ENCODE peak calls at places on chromosomes 5 and 9, in eight cellular contexts. Z is mesothelial cell of epicardium, Y is AG10803, X is OCI-LY7, Q is mammary epithelial cell, N is PC-9, U is endothelial cell of umbilical vein, P is heart right ventricle. T is an unnamed sample.

GRCh38 chr5:150263801-150264621 is 25.6 kb downstream of the CAMK2A start:
- DNase-seq in X (no peak), P (no peak), Z (no peak), Q (peak), Y (peak), N (peak), U (peak), T (peak)

GRCh38 chr9:125302241-125302640 is 40.6 kb downstream of the GAPVD1 start:
- DNase-seq in U (no peak), Q (no peak), Y (no peak), P (no peak), Z (no peak), N (no peak), X (no peak), T (no peak)

GRCh38 chr5:64789457-64789856 is 20.7 kb downstream of the CWC27 start:
- DNase-seq in Y (peak), Q (peak), Z (no peak), N (no peak), P (no peak), X (no peak), U (no peak), T (peak)

GRCh38 chr5:141805874-141806273 is 72.3 kb downstream of the PCDH1 start:
- DNase-seq in Q (no peak), Z (no peak), N (no peak), P (peak), X (no peak), U (peak), Y (no peak), T (no peak)

GRCh38 chr5:94715843-94716242 is 97.4 kb downstream of the SLF1 start:
- DNase-seq in X (no peak), Z (no peak), U (no peak), Q (no peak), N (no peak), Y (no peak), P (peak), T (no peak)

GRCh38 chr5:151675225-151675955 is 11.3 kb downstream of the SPARC start:
- DNase-seq in N (no peak), Q (no peak), Y (peak), P (no peak), Z (no peak), X (no peak), U (peak), T (no peak)

GRCh38 chr9:114691046-114691955 is 9.3 kb upstream of the TEX48 start:
- DNase-seq in Q (peak), N (peak), Z (no peak), U (peak), Y (peak), X (no peak), P (no peak), T (peak)

GRCh38 chr9:115154969-115155534 is 37.1 kb upstream of the TNC start:
- DNase-seq in X (no peak), N (no peak), Y (no peak), P (no peak), Z (no peak), Q (no peak), U (no peak), T (no peak)

GRCh38 chr5:124102491-124102890 is 590.5 kb downstream of the CSNK1G3 start:
- DNase-seq in N (no peak), X (no peak), Y (no peak), U (peak), P (no peak), Q (no peak), Z (no peak), T (no peak)

GRCh38 chr9:127897194-127897692 is 2.2 kb downstream of the ST6GALNAC6 start:
- DNase-seq in Y (peak), Q (no peak), Z (peak), P (peak), N (no peak), X (peak), U (peak), T (peak)

GRCh38 chr5:95959964-95960801 is 1.5 kb downstream of the ELL2 start:
- DNase-seq in Y (peak), Z (peak), N (no peak), U (peak), Q (peak), X (no peak), P (peak), T (no peak)

GRCh38 chr5:102857090-102857818 is 102.1 kb downstream of the PAM start:
- DNase-seq in N (no peak), U (no peak), X (no peak), Y (peak), Z (no peak), P (no peak), Q (no peak), T (peak)

GRCh38 chr5:35185518-35185917 is 44.8 kb downstream of the PRLR start:
- DNase-seq in Z (no peak), Y (no peak), N (no peak), X (no peak), P (no peak), Q (no peak), U (no peak), T (no peak)

GRCh38 chr9:16626577-16627130 is 243.8 kb downstream of the BNC2 start:
- DNase-seq in X (no peak), Z (no peak), U (peak), N (peak), P (peak), Y (peak), Q (no peak), T (peak)

GRCh38 chr9:120383999-120384924 is 195.7 kb downstream of the CDK5RAP2 start:
- DNase-seq in Y (peak), Z (no peak), P (no peak), Q (no peak), U (peak), X (no peak), N (no peak), T (no peak)

GRCh38 chr5:38766151-38766550 is 79.7 kb upstream of the OSMR start:
- DNase-seq in U (no peak), X (no peak), N (no peak), Z (no peak), Y (no peak), Q (no peak), P (no peak), T (no peak)

GRCh38 chr5:137753227-137753985 is 757 bp downstream of the HNRNPA0 start:
- DNase-seq in X (peak), Q (no peak), Y (no peak), P (peak), N (no peak), U (no peak), Z (peak), T (no peak)

GRCh38 chr9:112369817-112370216 is 10.1 kb upstream of the HSDL2 start:
- DNase-seq in Z (no peak), Q (no peak), Y (no peak), P (no peak), X (no peak), U (no peak), N (no peak), T (no peak)

GRCh38 chr5:156534086-156534485 is 207.1 kb downstream of the SGCD start:
- DNase-seq in U (no peak), Q (no peak), N (no peak), Z (no peak), P (no peak), Y (peak), X (no peak), T (no peak)

GRCh38 chr5:159452480-159453167 is 122.3 kb upstream of the IL12B start:
- DNase-seq in Y (no peak), Q (no peak), P (no peak), U (no peak), N (no peak), Z (no peak), X (no peak), T (no peak)

GRCh38 chr5:169126376-169127043 is 174.4 kb downstream of the SLIT3 start:
- DNase-seq in P (no peak), U (no peak), Y (peak), N (no peak), X (no peak), Z (no peak), Q (peak), T (peak)

GRCh38 chr9:109775516-109775915 is 4.5 kb upstream of the PALM2AKAP2 start:
- DNase-seq in Z (no peak), N (no peak), Q (peak), X (no peak), U (no peak), P (no peak), Y (peak), T (peak)

GRCh38 chr5:145847499-145848497 is 12.7 kb upstream of the PRELID2 start:
- DNase-seq in Q (peak), U (no peak), P (no peak), X (no peak), N (peak), Y (peak), Z (no peak), T (peak)

GRCh38 chr5:172788771-172789686 is 18.0 kb upstream of the DUSP1 start:
- DNase-seq in Y (no peak), Z (no peak), N (no peak), Q (no peak), X (no peak), P (peak), U (no peak), T (no peak)

GRCh38 chr5:168683247-168683926 is 104.2 kb upstream of the PANK3 start:
- DNase-seq in X (no peak), N (no peak), P (no peak), U (no peak), Y (no peak), Q (no peak), Z (no peak), T (no peak)

GRCh38 chr9:93072383-93072795 is 13.9 kb downstream of the SUSD3 start:
- DNase-seq in P (no peak), Y (peak), Z (peak), Q (no peak), X (no peak), N (no peak), U (no peak), T (no peak)

GRCh38 chr5:72510610-72511121 is 3.5 kb upstream of the ZNF366 start:
- DNase-seq in Q (no peak), P (no peak), N (no peak), X (no peak), Z (no peak), Y (peak), U (peak), T (peak)

GRCh38 chr9:106035810-106036209 is 341.5 kb downstream of the TMEM38B start:
- DNase-seq in U (no peak), Q (no peak), Y (no peak), Z (no peak), X (no peak), N (no peak), P (no peak), T (no peak)

GRCh38 chr5:155460501-155460931 is 447.0 kb downstream of the KIF4B start:
- DNase-seq in Y (no peak), N (no peak), P (no peak), Z (no peak), X (no peak), Q (no peak), U (no peak), T (no peak)

GRCh38 chr5:116289276-116289675 is 204.5 kb downstream of the COMMD10 start:
- DNase-seq in Q (no peak), N (no peak), Y (no peak), Z (no peak), P (no peak), U (no peak), X (no peak), T (no peak)
- TF ChIP-seq CTCF in Q (no peak), N (peak), Y (no peak), Z (no peak), P (no peak), U (no peak), X (peak), T (peak)

GRCh38 chr9:38025166-38025565 is 43.9 kb downstream of the SHB start:
- DNase-seq in N (no peak), Y (no peak), Z (no peak), Q (no peak), X (no peak), U (peak), P (no peak), T (no peak)
- TF ChIP-seq CTCF in N (no peak), Y (no peak), Z (no peak), Q (no peak), X (no peak), U (peak), P (no peak), T (no peak)

DNA sequence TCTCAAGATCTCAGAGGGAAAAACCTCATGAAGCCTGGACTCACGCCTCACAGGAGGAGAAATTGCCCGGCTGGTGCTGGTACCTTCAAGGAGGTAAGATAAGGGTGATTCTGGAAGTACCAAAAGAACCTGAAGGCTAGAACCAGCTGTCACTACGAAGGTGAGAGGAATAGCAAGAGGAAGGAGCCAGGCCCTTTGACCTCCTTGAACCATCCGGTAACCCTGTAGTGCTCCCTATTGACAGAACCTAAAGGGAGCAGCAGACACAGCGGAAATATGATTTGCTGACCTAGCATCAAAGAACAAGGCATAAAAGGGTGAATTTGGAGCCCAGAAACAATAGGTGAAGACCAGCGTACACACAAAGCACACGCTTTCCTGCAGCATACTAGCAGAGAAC is 92.2 kb downstream of the DOCK8 start:
- DNase-seq in Z (no peak), X (peak), Y (no peak), N (no peak), U (no peak), Q (no peak), P (no peak), T (no peak)
- TF ChIP-seq CTCF in Z (no peak), X (peak), Y (no peak), N (peak), U (no peak), Q (peak), P (no peak), T (no peak)

GRCh38 chr9:69089491-69089890 is 53.9 kb downstream of the FXN start:
- DNase-seq in P (no peak), X (no peak), Q (no peak), N (no peak), U (no peak), Z (no peak), Y (no peak), T (no peak)
- TF ChIP-seq CTCF in P (no peak), X (no peak), Q (no peak), N (no peak), U (no peak), Z (no peak), Y (no peak), T (no peak)

DNA sequence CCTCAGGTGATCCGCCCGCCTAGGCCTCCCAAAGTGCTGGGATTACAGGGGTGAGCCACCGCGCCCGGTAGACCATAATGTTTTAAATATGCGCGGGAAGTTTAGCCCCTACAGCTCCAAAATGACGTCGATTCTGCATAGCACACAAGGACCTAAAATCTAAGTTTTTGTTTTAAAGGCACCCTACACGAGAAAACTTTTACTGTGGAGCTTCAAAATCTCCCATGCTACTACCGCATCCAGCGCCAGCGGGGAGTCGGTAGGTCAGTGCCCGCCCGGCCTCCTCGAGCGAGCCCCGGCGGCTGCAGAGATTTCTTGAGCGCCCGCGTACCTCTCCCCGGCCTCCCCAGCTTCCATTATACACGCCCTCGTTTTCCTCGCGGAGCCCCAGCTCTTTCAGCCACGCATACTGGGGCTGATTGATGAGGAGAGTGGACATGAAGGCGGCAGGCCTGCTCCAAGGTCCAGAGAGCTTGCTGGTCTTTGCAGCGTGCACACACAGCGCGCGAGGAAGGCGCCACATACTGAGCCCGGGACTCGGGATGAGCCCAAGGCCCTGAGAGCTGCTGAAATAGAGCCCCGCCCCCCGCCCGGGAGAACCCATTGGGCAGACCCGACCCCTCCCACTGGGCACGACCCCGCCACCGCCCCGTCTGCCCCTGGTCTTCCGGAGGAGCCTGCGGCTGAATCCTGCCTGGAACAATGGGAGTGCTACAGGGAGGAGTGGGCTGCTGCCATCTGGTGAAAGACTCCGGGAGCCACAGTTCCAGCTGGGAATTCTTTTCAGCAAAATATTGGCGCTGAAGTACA is at the start of gene ALDH7A1:
- DNase-seq in X (no peak), N (peak), U (peak), P (peak), Q (peak), Y (peak), Z (peak), T (peak)
- TF ChIP-seq CTCF in X (no peak), N (peak), U (peak), P (peak), Q (peak), Y (peak), Z (no peak), T (peak)

GRCh38 chr9:135989157-135989556 is 28.0 kb upstream of the UBAC1 start:
- DNase-seq in Z (no peak), P (no peak), U (no peak), N (no peak), Y (no peak), Q (no peak), X (no peak), T (no peak)
- TF ChIP-seq CTCF in Z (no peak), P (no peak), U (peak), N (no peak), Y (no peak), Q (no peak), X (peak), T (peak)

GRCh38 chr5:88952996-88953643 is 70.1 kb upstream of the MEF2C start:
- DNase-seq in X (peak), N (no peak), P (no peak), Q (no peak), U (no peak), Z (no peak), Y (no peak), T (no peak)
- TF ChIP-seq CTCF in X (no peak), N (no peak), P (no peak), Q (no peak), U (no peak), Z (no peak), Y (no peak), T (no peak)

GRCh38 chr9:37311938-37312730 is 110.4 kb upstream of the GRHPR start:
- DNase-seq in Q (peak), N (no peak), Z (no peak), U (no peak), P (no peak), X (no peak), Y (peak), T (peak)

DNA sequence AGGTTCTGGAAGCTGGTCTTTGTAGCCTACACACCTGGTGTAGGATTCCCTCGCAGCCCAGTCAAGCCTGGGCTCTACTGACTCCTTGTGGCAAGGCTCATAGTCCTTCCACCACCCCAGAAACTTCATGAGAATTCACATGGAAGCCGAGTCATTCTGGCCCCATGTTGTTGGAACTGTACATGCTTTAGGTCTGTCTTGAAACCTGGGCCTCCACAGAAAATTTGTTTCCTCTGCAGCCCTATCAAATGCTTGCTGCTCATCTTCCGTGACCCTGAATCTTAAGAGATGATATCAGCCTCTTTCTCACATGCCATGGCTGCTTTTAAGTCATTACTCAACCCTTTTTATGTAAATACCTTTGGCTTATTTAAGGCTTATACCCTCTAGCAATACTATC is 113.4 kb upstream of the GRHPR start:
- DNase-seq in N (no peak), X (peak), Z (no peak), P (no peak), U (no peak), Y (no peak), Q (peak), T (peak)
- TF ChIP-seq CTCF in N (no peak), X (peak), Z (no peak), P (peak), U (peak), Y (no peak), Q (peak), T (peak)

T was measured in HFFc6.